ENCODE peak calls at places on chromosomes 2 and 18, in eight cellular contexts. S, V, N, X, U, T, M and J are unnamed samples.

GRCh38 chr2:136322436-136322835 is 204.5 kb upstream of the CXCR4 start:
- DNase-seq in S (no peak), V (no peak), N (no peak), X (no peak), U (no peak), T (no peak), M (no peak), J (no peak)

GRCh38 chr2:100365434-100365833 is 43.1 kb upstream of the LONRF2 start:
- DNase-seq in S (peak), V (no peak), N (peak), X (no peak), U (no peak), T (peak), M (no peak), J (no peak)

GRCh38 chr2:30510409-30510808 is 63.4 kb downstream of the LCLAT1 start:
- DNase-seq in S (no peak), V (no peak), N (no peak), X (no peak), U (no peak), T (no peak), M (no peak), J (no peak)

GRCh38 chr2:196249860-196250259 is 78.5 kb upstream of the STK17B start:
- DNase-seq in S (no peak), V (no peak), N (peak), X (no peak), U (no peak), T (no peak), M (peak), J (peak)

GRCh38 chr2:136327162-136327852 is 209.4 kb upstream of the CXCR4 start:
- DNase-seq in S (peak), V (no peak), N (peak), X (no peak), U (no peak), T (peak), M (peak), J (peak)

GRCh38 chr18:46596119-46596518 is 60.9 kb downstream of the LOXHD1 start:
- DNase-seq in S (no peak), V (no peak), N (no peak), X (no peak), U (no peak), T (no peak), M (peak), J (no peak)

GRCh38 chr2:66569321-66569851 is 134.5 kb downstream of the MEIS1 start:
- DNase-seq in S (peak), V (no peak), N (peak), X (no peak), U (no peak), T (no peak), M (peak), J (no peak)

GRCh38 chr2:182545420-182546167 is 118.8 kb upstream of the PDE1A start:
- DNase-seq in S (no peak), V (no peak), N (no peak), X (no peak), U (no peak), T (no peak), M (peak), J (peak)

GRCh38 chr2:43426305-43427031 is 169.4 kb downstream of the THADA start:
- DNase-seq in S (peak), V (no peak), N (peak), X (peak), U (no peak), T (peak), M (peak), J (peak)

GRCh38 chr2:64612575-64613195 is 41.0 kb downstream of the SERTAD2 start:
- DNase-seq in S (no peak), V (no peak), N (no peak), X (no peak), U (peak), T (no peak), M (no peak), J (no peak)

GRCh38 chr2:119803101-119803500 is 43.4 kb downstream of the PTPN4 start:
- DNase-seq in S (no peak), V (no peak), N (no peak), X (no peak), U (no peak), T (no peak), M (no peak), J (no peak)

GRCh38 chr18:31281437-31281836 is 36.5 kb upstream of the DSG1 start:
- DNase-seq in S (no peak), V (no peak), N (no peak), X (no peak), U (no peak), T (no peak), M (no peak), J (no peak)

GRCh38 chr2:233142355-233142897 is 82.3 kb downstream of the INPP5D start:
- DNase-seq in S (no peak), V (no peak), N (no peak), X (peak), U (no peak), T (no peak), M (peak), J (peak)

DNA sequence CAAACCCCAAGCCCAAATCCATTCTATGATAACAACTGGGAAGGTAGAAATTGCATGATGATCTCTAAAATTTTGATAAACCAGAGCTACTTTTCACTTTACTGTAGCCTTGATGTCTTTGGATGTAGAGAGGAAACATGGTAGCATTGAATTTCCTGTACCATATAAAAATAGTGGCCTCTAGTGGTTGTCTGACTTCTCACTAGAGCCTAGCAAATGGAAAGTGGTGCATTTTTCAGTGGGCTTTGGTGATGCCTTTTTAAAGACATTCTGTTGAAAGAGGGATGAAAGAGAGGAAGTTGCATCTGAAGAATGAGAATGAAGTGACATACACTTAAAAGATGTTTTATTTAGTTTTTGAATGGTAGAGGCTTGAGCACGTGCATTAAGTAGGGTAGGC is 662.2 kb downstream of the XIRP2 start:
- DNase-seq in S (peak), V (no peak), N (peak), X (no peak), U (no peak), T (peak), M (peak), J (peak)
- TF ChIP-seq CTCF in S (peak), V (peak), N (peak), X (no peak), U (no peak), T (peak), M (peak), J (peak)

DNA sequence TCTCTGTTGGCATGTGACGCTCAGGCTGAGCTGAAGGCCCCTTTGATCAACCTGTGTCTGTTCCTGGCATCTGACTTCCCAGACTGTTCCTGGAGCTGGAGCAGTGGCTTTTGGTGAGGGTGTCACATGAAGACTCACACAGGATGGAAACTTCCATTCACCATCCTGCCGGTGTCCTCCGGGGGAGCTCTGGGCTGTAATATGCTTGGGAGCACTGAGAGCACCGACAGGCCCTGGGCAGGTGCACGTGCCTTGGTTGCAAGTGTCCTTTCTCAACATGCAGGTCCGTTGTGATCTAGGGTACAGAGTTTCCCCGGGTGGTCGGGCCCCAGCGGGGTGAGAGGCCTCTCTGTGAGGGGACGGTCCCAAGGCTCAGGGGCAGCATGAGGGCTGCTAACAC is 24.8 kb upstream of the GBX2 start:
- DNase-seq in S (no peak), V (no peak), N (no peak), X (no peak), U (no peak), T (no peak), M (no peak), J (no peak)
- TF ChIP-seq CTCF in S (no peak), V (no peak), N (no peak), X (no peak), U (no peak), T (peak), M (no peak), J (no peak)

DNA sequence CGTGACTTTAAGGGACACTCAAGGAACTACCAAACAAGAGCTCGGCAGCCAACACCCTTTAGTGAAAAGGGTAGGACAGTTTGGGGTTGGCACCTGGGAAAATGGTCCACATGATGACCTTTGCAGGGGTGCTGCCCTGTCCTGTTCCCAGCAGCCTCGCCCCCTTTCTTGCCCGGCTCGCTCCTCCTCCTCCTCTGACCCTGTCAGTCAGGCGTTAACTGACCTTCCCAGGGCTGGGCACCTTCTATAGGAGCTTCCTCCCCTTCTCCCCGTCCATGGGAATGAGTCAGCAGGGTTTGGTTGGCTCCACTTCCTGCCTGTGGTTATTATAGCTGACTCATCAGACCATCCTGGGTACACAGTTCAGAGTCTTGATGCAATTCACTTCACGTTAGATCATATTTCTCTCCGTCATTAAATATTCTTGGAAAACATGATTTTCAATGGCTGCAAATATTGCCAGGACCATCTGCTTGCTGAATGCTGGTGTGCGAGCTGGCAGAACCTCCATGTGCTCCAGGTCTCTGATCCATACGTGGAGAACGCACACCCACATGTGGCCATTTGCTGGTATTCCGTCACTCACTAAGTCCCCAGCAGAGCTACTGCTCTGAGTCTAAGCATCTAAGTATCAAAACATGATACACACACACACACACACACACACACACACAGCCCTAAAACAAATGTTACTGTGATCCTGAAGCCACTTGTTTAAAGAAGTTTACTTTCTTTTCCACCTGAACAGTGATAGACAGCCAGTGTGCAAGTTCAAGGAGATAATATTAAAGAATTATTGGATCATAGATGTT is 185.0 kb downstream of the ANAPC1 start:
- DNase-seq in S (peak), V (peak), N (peak), X (no peak), U (no peak), T (peak), M (peak), J (no peak)
- TF ChIP-seq CTCF in S (peak), V (no peak), N (peak), X (no peak), U (no peak), T (peak), M (peak), J (peak)

DNA sequence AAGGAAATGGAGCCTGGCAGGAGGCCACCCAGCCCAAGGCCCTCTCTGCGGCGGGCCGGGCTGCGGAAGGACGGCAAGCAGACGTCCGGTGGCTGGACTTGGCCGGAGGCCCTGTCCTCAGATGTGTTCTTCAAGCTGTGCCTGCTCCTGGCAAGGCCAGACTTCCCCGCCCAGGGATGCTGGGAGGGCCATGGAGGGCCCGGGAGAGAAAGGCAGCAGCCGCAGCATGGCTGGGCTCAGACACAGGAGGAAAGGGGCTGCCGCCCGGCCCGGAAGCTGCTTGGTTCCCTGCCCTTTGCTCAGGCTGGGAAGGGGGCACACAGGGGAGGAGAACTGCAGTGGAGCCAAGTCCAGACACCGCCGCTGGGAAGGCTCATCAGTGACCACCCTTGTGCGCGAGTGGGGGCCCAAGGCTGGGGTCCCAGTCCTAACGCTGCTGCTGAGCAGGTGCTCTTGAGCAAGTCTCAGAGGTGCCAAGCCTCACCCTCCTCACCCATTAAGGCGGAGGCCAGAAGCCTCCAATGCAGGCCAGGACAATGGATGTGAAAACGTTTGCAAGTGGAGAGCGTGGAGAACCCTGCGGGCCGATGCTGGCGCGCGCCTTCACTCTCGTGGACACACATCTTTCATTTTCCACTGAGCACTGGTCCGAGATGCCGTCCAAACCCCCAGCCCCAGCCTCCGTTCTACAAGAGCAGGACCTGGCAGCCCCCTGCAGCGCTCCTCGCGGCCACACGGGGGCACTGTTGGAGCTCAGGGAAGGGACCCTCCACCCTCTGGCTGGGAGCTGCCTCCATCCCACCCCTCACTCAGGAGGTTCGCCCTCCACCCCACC is 7.9 kb downstream of the CROCC2 start:
- DNase-seq in S (peak), V (peak), N (peak), X (peak), U (peak), T (no peak), M (peak), J (peak)
- TF ChIP-seq CTCF in S (peak), V (peak), N (peak), X (peak), U (peak), T (peak), M (peak), J (peak)

GRCh38 chr2:190765386-190766173 is 115.0 kb upstream of the GLS start:
- DNase-seq in S (peak), V (no peak), N (peak), X (no peak), U (no peak), T (peak), M (no peak), J (no peak)

GRCh38 chr2:190763901-190764514 is 115.1 kb downstream of the NAB1 start:
- DNase-seq in S (no peak), V (no peak), N (no peak), X (no peak), U (no peak), T (peak), M (peak), J (peak)

GRCh38 chr2:190767821-190768220 is 112.8 kb upstream of the GLS start:
- DNase-seq in S (no peak), V (no peak), N (no peak), X (no peak), U (no peak), T (no peak), M (no peak), J (no peak)

GRCh38 chr2:190766174-190766572 is 114.4 kb upstream of the GLS start:
- DNase-seq in S (no peak), V (no peak), N (no peak), X (no peak), U (no peak), T (no peak), M (no peak), J (no peak)

DNA sequence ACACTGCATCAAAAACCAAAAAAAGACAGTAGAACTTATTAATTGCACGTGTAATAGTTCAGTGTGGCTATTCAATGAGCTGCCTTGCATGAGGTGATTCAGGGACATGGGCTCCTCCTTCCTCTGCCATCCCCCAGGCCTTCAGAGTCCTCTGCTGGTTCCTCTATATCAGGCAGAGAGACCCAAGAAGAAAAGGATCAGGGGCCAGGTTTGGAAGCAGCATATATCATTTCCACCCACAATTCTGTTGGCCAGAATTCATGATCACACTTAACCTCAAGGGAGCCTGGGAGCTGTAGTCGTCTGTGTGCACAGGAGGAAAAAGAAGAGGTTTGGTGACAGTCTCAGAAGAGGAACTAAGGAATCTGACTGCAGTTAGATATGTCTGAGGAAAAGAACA is 114.0 kb upstream of the GLS start:
- DNase-seq in S (no peak), V (no peak), N (no peak), X (no peak), U (no peak), T (no peak), M (no peak), J (no peak)
- TF ChIP-seq CTCF in S (no peak), V (no peak), N (no peak), X (no peak), U (no peak), T (no peak), M (no peak), J (peak)